ENCODE peak calls at places on chromosome 15, in four cellular contexts. One of them, this sample, is unnamed.

GRCh38 chr15:68154923-68155559 is 50.1 kb downstream of the CALML4 start:
- DNase-seq in neural progenitor cell: peak; percentile 76
- DNase-seq in small intestine: peak; percentile 72
- DNase-seq in kidney epithelial cell: peak; percentile 31
- DNase-seq in this sample: peak; percentile 56

GRCh38 chr15:64693134-64693533 is 82.3 kb downstream of the RBPMS2 start:
- DNase-seq in neural progenitor cell: no peak
- DNase-seq in small intestine: no peak
- DNase-seq in kidney epithelial cell: no peak
- DNase-seq in this sample: no peak

GRCh38 chr15:66481107-66481856 is 16.3 kb downstream of the SNAPC5 start:
- DNase-seq in neural progenitor cell: no peak
- DNase-seq in small intestine: no peak
- DNase-seq in kidney epithelial cell: peak; percentile 69
- DNase-seq in this sample: no peak

GRCh38 chr15:58299311-58299850 is 132.4 kb upstream of the LIPC start:
- DNase-seq in neural progenitor cell: no peak
- DNase-seq in small intestine: no peak
- DNase-seq in kidney epithelial cell: no peak
- DNase-seq in this sample: no peak

GRCh38 chr15:81520480-81520879 is 146.5 kb upstream of the TMC3 start:
- DNase-seq in neural progenitor cell: no peak
- DNase-seq in small intestine: no peak
- DNase-seq in kidney epithelial cell: no peak
- DNase-seq in this sample: no peak

GRCh38 chr15:59148160-59148810 is 43.3 kb downstream of the CCNB2 start:
- DNase-seq in neural progenitor cell: no peak
- DNase-seq in small intestine: no peak
- DNase-seq in kidney epithelial cell: no peak
- DNase-seq in this sample: no peak

GRCh38 chr15:84910928-84911623 is 26.6 kb downstream of the SLC28A1 start:
- DNase-seq in neural progenitor cell: no peak
- DNase-seq in small intestine: peak; percentile 66
- DNase-seq in kidney epithelial cell: no peak
- DNase-seq in this sample: no peak

GRCh38 chr15:41989573-41990242 is 17.4 kb upstream of the EHD4 start:
- DNase-seq in neural progenitor cell: peak; percentile 88
- DNase-seq in small intestine: peak; percentile 75
- DNase-seq in kidney epithelial cell: no peak
- DNase-seq in this sample: peak; percentile 93

GRCh38 chr15:100893964-100894295 is 14.3 kb downstream of the ALDH1A3 start:
- DNase-seq in neural progenitor cell: no peak
- DNase-seq in small intestine: no peak
- DNase-seq in kidney epithelial cell: no peak
- DNase-seq in this sample: no peak

GRCh38 chr15:74382004-74382816 is 14.8 kb upstream of the CYP11A1 start:
- DNase-seq in neural progenitor cell: peak; percentile 93
- DNase-seq in small intestine: peak; percentile 79
- DNase-seq in kidney epithelial cell: no peak
- DNase-seq in this sample: peak; percentile 86

GRCh38 chr15:55183679-55184078 is 13.1 kb downstream of the RSL24D1 start:
- DNase-seq in neural progenitor cell: no peak
- DNase-seq in small intestine: no peak
- DNase-seq in kidney epithelial cell: no peak
- DNase-seq in this sample: no peak

GRCh38 chr15:32682569-32682968 is 35.2 kb upstream of the GREM1 start:
- DNase-seq in neural progenitor cell: no peak
- DNase-seq in small intestine: no peak
- DNase-seq in kidney epithelial cell: peak; percentile 76
- DNase-seq in this sample: no peak

GRCh38 chr15:80461370-80462060 is 57.3 kb downstream of the ARNT2 start:
- DNase-seq in neural progenitor cell: no peak
- DNase-seq in small intestine: no peak
- DNase-seq in kidney epithelial cell: no peak
- DNase-seq in this sample: no peak

DNA sequence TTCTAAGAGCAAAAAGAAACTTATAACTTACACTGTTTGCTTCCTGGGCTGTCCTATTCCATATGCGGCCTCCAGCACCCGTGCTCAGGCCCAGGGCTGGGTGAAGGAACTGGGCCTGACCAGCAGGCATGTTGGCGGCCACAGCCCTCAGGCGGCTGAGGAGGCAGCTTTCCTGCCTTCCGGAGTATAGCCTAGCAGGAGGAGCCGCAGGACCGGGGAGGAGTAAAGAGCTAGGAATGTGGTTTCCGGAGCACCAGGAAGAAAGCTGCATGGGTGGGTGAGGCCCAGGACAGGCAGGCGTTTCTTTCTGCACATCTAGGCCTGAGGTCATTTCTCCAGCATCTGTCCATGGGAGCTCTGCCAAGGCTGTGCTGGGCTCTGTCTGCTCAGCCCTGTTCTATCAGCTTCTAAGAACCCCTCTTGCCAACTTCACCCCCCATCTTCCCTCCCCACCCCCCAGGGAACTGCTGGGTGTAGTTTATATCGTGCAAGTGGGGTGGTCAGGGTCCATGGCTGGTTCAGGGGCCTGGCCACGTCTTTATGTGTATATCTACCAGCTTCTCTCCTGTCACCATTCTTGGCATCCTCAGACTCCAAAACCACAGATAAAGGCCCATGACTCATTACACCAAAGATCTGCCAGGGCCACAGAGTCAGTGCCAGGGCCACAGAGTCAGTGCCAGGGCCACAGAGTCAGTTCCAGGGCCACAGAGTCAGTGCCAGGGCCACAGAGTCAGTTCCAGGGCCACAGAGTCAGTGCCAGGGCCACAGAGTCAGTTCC is 7.8 kb upstream of the KIF7 start:
- DNase-seq in neural progenitor cell: no peak
- DNase-seq in small intestine: no peak
- DNase-seq in kidney epithelial cell: peak; percentile 57
- DNase-seq in this sample: peak; percentile 83
- H3K4me3 ChIP-seq in neural progenitor cell: no peak overlapping the region
- H3K4me3 ChIP-seq in small intestine: no peak overlapping the region
- H3K4me3 ChIP-seq in kidney epithelial cell: no peak overlapping the region
- H3K4me3 ChIP-seq in this sample: no peak overlapping the region

GRCh38 chr15:52806284-52806655 is 16.1 kb upstream of the ONECUT1 start:
- DNase-seq in neural progenitor cell: no peak
- DNase-seq in small intestine: no peak
- DNase-seq in kidney epithelial cell: no peak
- DNase-seq in this sample: no peak
- H3K4me3 ChIP-seq in neural progenitor cell: peak overlapping the region; percentile 54
- H3K4me3 ChIP-seq in small intestine: no peak overlapping the region
- H3K4me3 ChIP-seq in kidney epithelial cell: no peak overlapping the region
- H3K4me3 ChIP-seq in this sample: no peak overlapping the region

GRCh38 chr15:36256258-36256825 is 323.1 kb upstream of the CDIN1 start:
- DNase-seq in neural progenitor cell: peak; percentile 63
- DNase-seq in small intestine: no peak
- DNase-seq in kidney epithelial cell: no peak
- DNase-seq in this sample: no peak
- H3K4me3 ChIP-seq in neural progenitor cell: no peak overlapping the region
- H3K4me3 ChIP-seq in small intestine: no peak overlapping the region
- H3K4me3 ChIP-seq in kidney epithelial cell: no peak overlapping the region
- H3K4me3 ChIP-seq in this sample: no peak overlapping the region

DNA sequence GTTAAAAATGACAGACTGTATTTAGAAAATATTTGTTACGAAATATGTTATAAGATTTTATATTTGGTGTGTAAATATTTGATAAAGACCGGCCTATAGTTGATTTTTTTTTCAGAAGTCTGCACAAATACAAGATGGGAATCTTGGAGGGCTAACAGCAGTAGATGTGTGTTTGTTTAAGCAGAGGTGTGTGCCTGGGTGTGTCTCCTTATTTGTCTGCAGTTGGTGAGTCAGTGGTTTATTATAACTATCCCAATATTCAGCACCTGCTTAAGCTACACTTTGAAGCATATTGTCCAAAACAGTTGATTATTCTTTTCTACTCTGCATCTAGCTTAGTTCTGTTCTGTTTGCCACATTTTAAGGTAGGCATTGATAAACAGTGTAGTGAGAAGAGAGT is 12.4 kb downstream of the GLCE start:
- DNase-seq in neural progenitor cell: no peak
- DNase-seq in small intestine: peak; percentile 58
- DNase-seq in kidney epithelial cell: no peak
- DNase-seq in this sample: peak; percentile 66
- H3K4me3 ChIP-seq in neural progenitor cell: no peak overlapping the region
- H3K4me3 ChIP-seq in small intestine: no peak overlapping the region
- H3K4me3 ChIP-seq in kidney epithelial cell: no peak overlapping the region
- H3K4me3 ChIP-seq in this sample: no peak overlapping the region

GRCh38 chr15:57079907-57080750 is 161.7 kb downstream of the TCF12 start:
- DNase-seq in neural progenitor cell: peak; percentile 71
- DNase-seq in small intestine: no peak
- DNase-seq in kidney epithelial cell: no peak
- DNase-seq in this sample: no peak
- H3K4me3 ChIP-seq in neural progenitor cell: peak overlapping the region; percentile 23
- H3K4me3 ChIP-seq in small intestine: no peak overlapping the region
- H3K4me3 ChIP-seq in kidney epithelial cell: no peak overlapping the region
- H3K4me3 ChIP-seq in this sample: no peak overlapping the region

DNA sequence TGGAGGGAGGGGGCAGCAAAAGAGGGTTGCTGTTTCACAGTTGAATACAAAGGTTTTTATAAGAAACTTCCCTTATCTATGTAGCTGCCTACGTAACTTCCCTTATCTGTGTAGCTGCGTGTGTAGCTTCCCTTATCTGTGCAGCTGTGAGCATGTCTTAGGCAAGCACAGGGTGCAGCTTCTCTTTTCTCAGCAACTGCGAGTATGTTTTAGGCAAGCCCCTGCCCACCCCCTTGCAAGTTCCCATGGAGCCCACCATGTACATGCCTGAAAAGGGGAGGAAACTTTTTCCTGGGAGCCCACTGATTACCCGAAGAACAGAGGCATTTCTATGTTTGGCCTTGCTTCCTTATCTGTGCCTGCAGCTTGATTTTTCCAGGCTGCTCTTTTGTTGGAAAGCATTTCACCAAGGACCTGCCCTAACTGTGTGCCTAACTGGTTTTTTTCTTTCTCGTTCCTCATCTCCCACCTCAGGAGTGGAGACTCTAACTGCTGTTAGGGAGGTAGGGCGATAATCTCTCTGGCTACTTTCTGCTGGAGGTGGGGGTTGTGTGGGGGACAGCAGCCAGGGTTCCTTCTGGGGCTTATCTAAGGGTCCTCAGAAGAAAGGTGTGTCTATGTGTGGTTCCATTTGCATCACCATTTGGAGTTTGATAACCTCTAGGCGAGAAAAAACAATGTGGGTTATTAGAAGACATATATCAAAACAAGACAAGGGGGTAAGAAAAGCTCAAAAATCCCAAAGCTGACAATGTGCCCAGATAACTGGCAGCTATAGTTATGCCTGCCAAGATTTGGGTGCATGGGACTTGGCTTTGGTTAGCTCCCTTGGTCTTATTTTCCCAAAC is 26.0 kb downstream of the SORD start:
- DNase-seq in neural progenitor cell: no peak
- DNase-seq in small intestine: no peak
- DNase-seq in kidney epithelial cell: no peak
- DNase-seq in this sample: no peak
- H3K4me3 ChIP-seq in neural progenitor cell: no peak overlapping the region
- H3K4me3 ChIP-seq in small intestine: no peak overlapping the region
- H3K4me3 ChIP-seq in kidney epithelial cell: no peak overlapping the region
- H3K4me3 ChIP-seq in this sample: no peak overlapping the region

DNA sequence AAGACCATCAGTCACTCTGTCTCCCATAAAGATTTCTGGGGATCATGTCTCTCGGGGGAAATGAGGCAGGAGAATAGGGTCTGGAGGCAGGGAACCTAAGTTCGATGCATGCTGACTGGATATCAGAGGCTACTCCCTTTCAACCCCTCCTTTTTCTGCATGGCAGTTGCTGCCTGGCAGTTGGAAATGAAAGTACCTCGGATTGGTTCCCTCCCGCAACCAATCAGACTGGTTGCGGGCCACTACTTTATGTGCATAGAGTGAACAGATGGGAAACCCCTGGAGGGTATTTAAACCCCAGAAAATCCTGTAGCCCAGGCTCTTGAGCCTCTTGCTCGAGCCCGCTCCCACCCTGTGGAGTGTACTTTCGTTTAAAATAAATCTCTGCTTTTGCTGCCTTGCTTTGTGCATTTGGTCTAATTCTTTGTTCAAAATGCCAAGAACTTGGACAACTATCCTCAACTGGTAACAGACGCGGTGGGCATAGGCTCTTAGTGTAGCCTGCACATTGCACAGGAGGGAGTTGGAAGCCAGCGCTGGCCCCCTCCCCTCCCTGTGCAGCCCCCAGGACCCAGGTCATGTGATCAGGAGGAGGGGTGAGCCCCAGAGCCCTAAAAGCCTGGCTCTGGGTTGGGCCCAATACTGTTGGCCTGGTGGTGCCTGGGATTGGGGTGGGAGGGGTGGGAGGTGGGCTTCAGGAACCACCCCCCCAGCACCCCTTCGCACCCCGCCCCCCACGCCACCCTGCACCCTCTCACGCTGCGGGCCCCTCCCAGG is 26.9 kb downstream of the RHCG start:
- DNase-seq in neural progenitor cell: peak; percentile 49
- DNase-seq in small intestine: peak; percentile 35
- DNase-seq in kidney epithelial cell: no peak
- DNase-seq in this sample: no peak
- H3K4me3 ChIP-seq in neural progenitor cell: peak overlapping the region; percentile 21
- H3K4me3 ChIP-seq in small intestine: no peak overlapping the region
- H3K4me3 ChIP-seq in kidney epithelial cell: no peak overlapping the region
- H3K4me3 ChIP-seq in this sample: no peak overlapping the region

DNA sequence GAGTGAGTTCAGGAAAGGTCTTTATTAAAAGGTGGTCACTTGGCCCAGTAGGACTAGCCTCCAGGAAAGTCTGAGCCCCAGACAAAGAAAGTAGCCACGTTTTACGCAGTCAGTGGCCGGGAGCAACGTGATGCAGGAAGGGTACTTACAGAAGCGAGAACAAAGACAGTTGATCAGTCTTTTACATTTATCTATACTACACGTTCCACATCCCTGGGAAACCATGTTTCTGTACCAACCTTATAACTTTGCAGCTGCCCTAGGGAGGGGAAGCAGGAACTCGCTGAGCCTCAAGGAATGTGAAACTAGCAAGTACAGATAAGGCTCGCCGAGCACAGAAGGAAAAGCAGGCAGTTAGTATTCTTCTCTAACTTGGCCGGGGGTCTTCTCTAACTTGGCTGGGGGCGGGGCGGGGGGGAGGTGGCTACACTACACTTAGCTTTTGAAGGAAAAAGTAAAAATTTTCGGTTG is 3.4 kb upstream of the KNL1 start:
- DNase-seq in neural progenitor cell: no peak
- DNase-seq in small intestine: peak; percentile 69
- DNase-seq in kidney epithelial cell: no peak
- DNase-seq in this sample: no peak
- H3K4me3 ChIP-seq in neural progenitor cell: no peak overlapping the region
- H3K4me3 ChIP-seq in small intestine: no peak overlapping the region
- H3K4me3 ChIP-seq in kidney epithelial cell: no peak overlapping the region
- H3K4me3 ChIP-seq in this sample: no peak overlapping the region

GRCh38 chr15:98859149-98859548 is 148.4 kb downstream of the PGPEP1L start:
- DNase-seq in neural progenitor cell: no peak
- DNase-seq in small intestine: no peak
- DNase-seq in kidney epithelial cell: no peak
- DNase-seq in this sample: no peak
- H3K4me3 ChIP-seq in neural progenitor cell: no peak overlapping the region
- H3K4me3 ChIP-seq in small intestine: no peak overlapping the region
- H3K4me3 ChIP-seq in kidney epithelial cell: no peak overlapping the region
- H3K4me3 ChIP-seq in this sample: no peak overlapping the region